ENCODE peak calls at places on chromosome 13, in four cellular contexts. One of them, this sample, is unnamed.

GRCh38 chr13:20331949-20332348 is 99.8 kb upstream of the GJB6 start:
- DNase-seq in fibroblast of the aortic adventitia: no peak
- DNase-seq in progenitor cell of endocrine pancreas: no peak
- DNase-seq in PC-9: no peak
- DNase-seq in this sample: no peak

GRCh38 chr13:81184556-81185265 is 843.8 kb upstream of the SPRY2 start:
- DNase-seq in fibroblast of the aortic adventitia: no peak
- DNase-seq in progenitor cell of endocrine pancreas: no peak
- DNase-seq in PC-9: no peak
- DNase-seq in this sample: no peak

GRCh38 chr13:109162248-109163051 is 533.0 kb downstream of the MYO16 start:
- DNase-seq in fibroblast of the aortic adventitia: no peak
- DNase-seq in progenitor cell of endocrine pancreas: no peak
- DNase-seq in PC-9: peak
- DNase-seq in this sample: no peak

GRCh38 chr13:24161010-24161775 is 673 bp downstream of the SPATA13 start:
- DNase-seq in fibroblast of the aortic adventitia: peak
- DNase-seq in progenitor cell of endocrine pancreas: no peak
- DNase-seq in PC-9: peak
- DNase-seq in this sample: no peak

GRCh38 chr13:97749174-97749573 is 204.3 kb upstream of the IPO5 start:
- DNase-seq in fibroblast of the aortic adventitia: peak
- DNase-seq in progenitor cell of endocrine pancreas: no peak
- DNase-seq in PC-9: peak
- DNase-seq in this sample: no peak

GRCh38 chr13:30346159-30346788 is 38.9 kb upstream of the KATNAL1 start:
- DNase-seq in fibroblast of the aortic adventitia: no peak
- DNase-seq in progenitor cell of endocrine pancreas: no peak
- DNase-seq in PC-9: no peak
- DNase-seq in this sample: no peak

GRCh38 chr13:21516806-21517205 is 57.7 kb upstream of the ZDHHC20 start:
- DNase-seq in fibroblast of the aortic adventitia: no peak
- DNase-seq in progenitor cell of endocrine pancreas: no peak
- DNase-seq in PC-9: no peak
- DNase-seq in this sample: no peak

GRCh38 chr13:26227396-26227971 is 5.4 kb upstream of the RNF6 start:
- DNase-seq in fibroblast of the aortic adventitia: no peak
- DNase-seq in progenitor cell of endocrine pancreas: no peak
- DNase-seq in PC-9: no peak
- DNase-seq in this sample: no peak

GRCh38 chr13:113411216-113412023 is 41.9 kb downstream of the ADPRHL1 start:
- DNase-seq in fibroblast of the aortic adventitia: peak
- DNase-seq in progenitor cell of endocrine pancreas: no peak
- DNase-seq in PC-9: peak
- DNase-seq in this sample: peak

GRCh38 chr13:110005563-110005962 is 219.2 kb upstream of the IRS2 start:
- DNase-seq in fibroblast of the aortic adventitia: no peak
- DNase-seq in progenitor cell of endocrine pancreas: no peak
- DNase-seq in PC-9: no peak
- DNase-seq in this sample: no peak

GRCh38 chr13:30696278-30697176 is 38.8 kb upstream of the ALOX5AP start:
- DNase-seq in fibroblast of the aortic adventitia: no peak
- DNase-seq in progenitor cell of endocrine pancreas: no peak
- DNase-seq in PC-9: no peak
- DNase-seq in this sample: no peak

GRCh38 chr13:31110617-31111016 is 51.1 kb downstream of the HSPH1 start:
- DNase-seq in fibroblast of the aortic adventitia: no peak
- DNase-seq in progenitor cell of endocrine pancreas: no peak
- DNase-seq in PC-9: no peak
- DNase-seq in this sample: no peak

GRCh38 chr13:73090116-73090811 is 31.5 kb downstream of the KLF5 start:
- DNase-seq in fibroblast of the aortic adventitia: peak
- DNase-seq in progenitor cell of endocrine pancreas: no peak
- DNase-seq in PC-9: peak
- DNase-seq in this sample: peak

GRCh38 chr13:48950507-48950886 is 25.2 kb upstream of the FNDC3A start:
- DNase-seq in fibroblast of the aortic adventitia: peak
- DNase-seq in progenitor cell of endocrine pancreas: no peak
- DNase-seq in PC-9: no peak
- DNase-seq in this sample: no peak

GRCh38 chr13:27374650-27375049 is 49.8 kb upstream of the GTF3A start:
- DNase-seq in fibroblast of the aortic adventitia: peak
- DNase-seq in progenitor cell of endocrine pancreas: peak
- DNase-seq in PC-9: peak
- DNase-seq in this sample: peak

GRCh38 chr13:81409284-81409683 is 1068.4 kb upstream of the SPRY2 start:
- DNase-seq in fibroblast of the aortic adventitia: no peak
- DNase-seq in progenitor cell of endocrine pancreas: no peak
- DNase-seq in PC-9: no peak
- DNase-seq in this sample: no peak

GRCh38 chr13:39816936-39817335 is 161.5 kb downstream of the COG6 start:
- DNase-seq in fibroblast of the aortic adventitia: no peak
- DNase-seq in progenitor cell of endocrine pancreas: no peak
- DNase-seq in PC-9: no peak
- DNase-seq in this sample: no peak

GRCh38 chr13:33283195-33283910 is 2.2 kb downstream of the STARD13 start:
- DNase-seq in fibroblast of the aortic adventitia: no peak
- DNase-seq in progenitor cell of endocrine pancreas: no peak
- DNase-seq in PC-9: no peak
- DNase-seq in this sample: no peak

GRCh38 chr13:31012285-31013024 is 80.0 kb downstream of the TEX26 start:
- DNase-seq in fibroblast of the aortic adventitia: peak
- DNase-seq in progenitor cell of endocrine pancreas: no peak
- DNase-seq in PC-9: no peak
- DNase-seq in this sample: no peak

GRCh38 chr13:101053289-101053688 is 363.0 kb downstream of the NALCN start:
- DNase-seq in fibroblast of the aortic adventitia: peak
- DNase-seq in progenitor cell of endocrine pancreas: no peak
- DNase-seq in PC-9: no peak
- DNase-seq in this sample: no peak

GRCh38 chr13:99658266-99658991 is 157.2 kb downstream of the TM9SF2 start:
- DNase-seq in fibroblast of the aortic adventitia: peak
- DNase-seq in progenitor cell of endocrine pancreas: peak
- DNase-seq in PC-9: no peak
- DNase-seq in this sample: peak
- TF ChIP-seq CTCF in fibroblast of the aortic adventitia: peak
- TF ChIP-seq CTCF in progenitor cell of endocrine pancreas: peak
- TF ChIP-seq CTCF in PC-9: no peak
- TF ChIP-seq CTCF in this sample: peak

DNA sequence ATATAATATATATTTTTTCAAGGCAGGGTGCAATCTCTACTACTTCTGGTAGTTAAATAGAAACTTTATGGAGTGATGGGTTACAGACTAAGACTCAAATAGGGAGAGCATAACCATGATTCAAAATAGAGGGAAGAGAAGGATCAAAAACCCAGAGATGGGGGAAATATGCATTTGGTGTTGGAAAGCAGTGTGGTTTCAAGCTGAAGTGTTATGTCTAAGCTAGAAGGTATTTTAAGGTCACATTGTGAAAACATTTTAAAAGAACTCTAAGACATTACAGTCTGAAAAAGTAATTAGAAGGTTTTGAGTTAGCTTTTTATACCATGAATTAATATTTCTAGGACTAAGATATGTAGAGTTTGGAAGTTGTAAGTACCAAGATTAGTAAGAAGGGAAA is 2741.4 kb downstream of the PCDH9 start:
- DNase-seq in fibroblast of the aortic adventitia: no peak
- DNase-seq in progenitor cell of endocrine pancreas: no peak
- DNase-seq in PC-9: no peak
- DNase-seq in this sample: no peak
- TF ChIP-seq CTCF in fibroblast of the aortic adventitia: no peak
- TF ChIP-seq CTCF in progenitor cell of endocrine pancreas: no peak
- TF ChIP-seq CTCF in PC-9: no peak
- TF ChIP-seq CTCF in this sample: no peak

GRCh38 chr13:74796126-74796643 is 662.0 kb upstream of the KLF12 start:
- DNase-seq in fibroblast of the aortic adventitia: no peak
- DNase-seq in progenitor cell of endocrine pancreas: no peak
- DNase-seq in PC-9: no peak
- DNase-seq in this sample: no peak
- TF ChIP-seq CTCF in fibroblast of the aortic adventitia: no peak
- TF ChIP-seq CTCF in progenitor cell of endocrine pancreas: no peak
- TF ChIP-seq CTCF in PC-9: no peak
- TF ChIP-seq CTCF in this sample: no peak

GRCh38 chr13:67914535-67914934 is 684.4 kb upstream of the PCDH9 start:
- DNase-seq in fibroblast of the aortic adventitia: no peak
- DNase-seq in progenitor cell of endocrine pancreas: no peak
- DNase-seq in PC-9: no peak
- DNase-seq in this sample: no peak
- TF ChIP-seq CTCF in fibroblast of the aortic adventitia: no peak
- TF ChIP-seq CTCF in progenitor cell of endocrine pancreas: no peak
- TF ChIP-seq CTCF in PC-9: no peak
- TF ChIP-seq CTCF in this sample: no peak